ENCODE peak calls at places on chromosomes 5 and 9, in nine cellular contexts. N, V, J, F, Z, R, T, G and A are unnamed samples.

GRCh38 chr5:149162401-149163084 is 21.2 kb downstream of the ABLIM3 start:
- DNase-seq in J (no peak), F (no peak), T (no peak), N (no peak), V (peak), Z (no peak), G (no peak), R (peak), A (peak)

GRCh38 chr5:1479066-1479465 is 33.8 kb upstream of the SLC6A3 start:
- DNase-seq in V (no peak), T (no peak), F (no peak), Z (no peak), N (no peak), R (no peak), G (no peak), J (no peak), A (no peak)

GRCh38 chr9:79129865-79130480 is 441.8 kb upstream of the TLE4 start:
- DNase-seq in T (peak), N (no peak), Z (peak), F (peak), J (peak), G (peak), V (peak), R (peak), A (peak)

GRCh38 chr9:93958121-93958874 is 3.1 kb upstream of the BARX1 start:
- DNase-seq in G (peak), R (no peak), F (peak), Z (no peak), V (no peak), J (no peak), N (no peak), T (no peak), A (no peak)

GRCh38 chr9:135601988-135602387 is 37.4 kb downstream of the GLT6D1 start:
- DNase-seq in G (no peak), F (no peak), Z (no peak), T (no peak), J (no peak), V (no peak), N (no peak), R (no peak), A (no peak)

GRCh38 chr5:115333164-115333563 is 36.7 kb upstream of the CCDC112 start:
- DNase-seq in F (no peak), Z (no peak), J (no peak), N (no peak), V (no peak), T (no peak), R (no peak), G (no peak), A (no peak)

GRCh38 chr5:33311893-33312292 is 128.9 kb upstream of the TARS1 start:
- DNase-seq in T (no peak), F (no peak), N (no peak), Z (no peak), V (peak), R (peak), G (no peak), J (peak), A (peak)

GRCh38 chr9:90024419-90024818 is 419.6 kb downstream of the GADD45G start:
- DNase-seq in V (no peak), N (no peak), R (no peak), G (no peak), J (no peak), Z (no peak), T (no peak), F (no peak), A (no peak)

GRCh38 chr9:110013064-110013463 is 194.9 kb downstream of the C9orf152 start:
- DNase-seq in R (no peak), V (no peak), Z (no peak), G (no peak), J (no peak), F (no peak), T (no peak), N (no peak), A (no peak)

GRCh38 chr9:755454-756381 is 85.8 kb upstream of the DMRT1 start:
- DNase-seq in T (no peak), J (peak), G (no peak), N (no peak), R (peak), Z (no peak), F (no peak), V (no peak), A (peak)

GRCh38 chr5:84437673-84438315 is 53.1 kb upstream of the EDIL3 start:
- DNase-seq in N (no peak), J (peak), G (no peak), T (no peak), Z (no peak), F (no peak), V (peak), R (peak), A (peak)

GRCh38 chr5:68419637-68420452 is 204.3 kb downstream of the PIK3R1 start:
- DNase-seq in Z (no peak), T (no peak), N (no peak), V (no peak), G (peak), F (no peak), R (no peak), J (no peak), A (peak)

GRCh38 chr9:131608469-131609115 is 63.3 kb downstream of the PRRT1B start:
- DNase-seq in T (no peak), G (peak), J (peak), N (no peak), F (no peak), Z (no peak), V (peak), R (peak), A (peak)

GRCh38 chr5:156971848-156972525 is 9.0 kb upstream of the TIMD4 start:
- DNase-seq in J (no peak), G (no peak), Z (no peak), N (no peak), T (no peak), F (no peak), V (peak), R (peak), A (no peak)

GRCh38 chr9:120915854-120916495 is 10.6 kb downstream of the TRAF1 start:
- DNase-seq in N (no peak), V (no peak), J (no peak), G (no peak), T (peak), Z (no peak), F (peak), R (no peak), A (no peak)

GRCh38 chr9:128902351-128903078 is 18.3 kb upstream of the PHYHD1 start:
- DNase-seq in V (no peak), F (peak), N (peak), Z (no peak), J (no peak), T (peak), R (no peak), G (no peak), A (no peak)

GRCh38 chr9:36486933-36487481 is 85.7 kb upstream of the MELK start:
- DNase-seq in R (peak), Z (peak), N (peak), T (peak), J (peak), F (peak), G (no peak), V (no peak), A (peak)

GRCh38 chr5:27315541-27316282 is 277.3 kb upstream of the CDH9 start:
- DNase-seq in G (no peak), F (no peak), J (no peak), Z (no peak), T (no peak), N (no peak), V (no peak), R (no peak), A (peak)

GRCh38 chr5:324736-325612 is 3.5 kb downstream of the AHRR start:
- DNase-seq in R (no peak), Z (no peak), J (no peak), F (no peak), N (no peak), T (no peak), G (no peak), V (no peak), A (no peak)

GRCh38 chr9:127225747-127226646 is 38.6 kb upstream of the GARNL3 start:
- DNase-seq in J (peak), V (peak), F (no peak), R (no peak), Z (no peak), G (peak), N (no peak), T (no peak), A (no peak)

GRCh38 chr5:160173-160510 is 31.2 kb upstream of the LRRC14B start:
- DNase-seq in V (no peak), F (no peak), J (no peak), T (no peak), R (no peak), Z (no peak), G (no peak), N (no peak), A (no peak)